ENCODE peak calls at places on chromosomes 12 and 14, in four cellular contexts. W is K562, F is GM12878, S is HCT116. Z is an unnamed sample.

GRCh38 chr12:105228494-105228893 is 7.5 kb downstream of the APPL2 start:
- DNase-seq in W (no peak), F (no peak), S (no peak), Z (no peak)

GRCh38 chr14:68137704-68138619 is 318.4 kb downstream of the RAD51B start:
- DNase-seq in W (peak; percentile 13), F (no peak), S (peak; percentile 84), Z (peak; percentile 90)

GRCh38 chr14:72559227-72559626 is 334.7 kb downstream of the DPF3 start:
- DNase-seq in W (no peak), F (no peak), S (no peak), Z (no peak)

GRCh38 chr14:104206281-104206904 is 68.0 kb downstream of the KIF26A start:
- DNase-seq in W (no peak), F (no peak), S (no peak), Z (no peak)

GRCh38 chr12:52735816-52736632 is 32.7 kb upstream of the KRT77 start:
- DNase-seq in W (no peak), F (no peak), S (no peak), Z (no peak)

GRCh38 chr14:105092912-105093425 is 27.7 kb upstream of the GPR132 start:
- DNase-seq in W (peak; percentile 36), F (no peak), S (no peak), Z (no peak)

GRCh38 chr12:65355461-65355860 is 77.0 kb downstream of the MSRB3 start:
- DNase-seq in W (no peak), F (no peak), S (no peak), Z (no peak)

GRCh38 chr14:84420236-84420635 is 1109.7 kb upstream of the FLRT2 start:
- DNase-seq in W (no peak), F (no peak), S (no peak), Z (no peak)

GRCh38 chr14:60736494-60736893 is 1.9 kb downstream of the MNAT1 start:
- DNase-seq in W (no peak), F (no peak), S (no peak), Z (no peak)

GRCh38 chr12:132161046-132161781 is 17.0 kb downstream of the NOC4L start:
- DNase-seq in W (no peak), F (no peak), S (peak; percentile 39), Z (no peak)

GRCh38 chr14:80304125-80304766 is 92.9 kb upstream of the DIO2 start:
- DNase-seq in W (no peak), F (no peak), S (no peak), Z (no peak)

GRCh38 chr14:35384386-35385041 is 20.0 kb downstream of the NFKBIA start:
- DNase-seq in W (peak; percentile 56), F (no peak), S (no peak), Z (no peak)

GRCh38 chr12:63353559-63353958 is 202.6 kb upstream of the AVPR1A start:
- DNase-seq in W (no peak), F (no peak), S (no peak), Z (no peak)

GRCh38 chr12:121456551-121456950 is 56.6 kb downstream of the RNF34 start:
- DNase-seq in W (no peak), F (no peak), S (no peak), Z (no peak)

GRCh38 chr14:52458721-52459085 is 93.6 kb downstream of the TXNDC16 start:
- DNase-seq in W (no peak), F (no peak), S (no peak), Z (no peak)

DNA sequence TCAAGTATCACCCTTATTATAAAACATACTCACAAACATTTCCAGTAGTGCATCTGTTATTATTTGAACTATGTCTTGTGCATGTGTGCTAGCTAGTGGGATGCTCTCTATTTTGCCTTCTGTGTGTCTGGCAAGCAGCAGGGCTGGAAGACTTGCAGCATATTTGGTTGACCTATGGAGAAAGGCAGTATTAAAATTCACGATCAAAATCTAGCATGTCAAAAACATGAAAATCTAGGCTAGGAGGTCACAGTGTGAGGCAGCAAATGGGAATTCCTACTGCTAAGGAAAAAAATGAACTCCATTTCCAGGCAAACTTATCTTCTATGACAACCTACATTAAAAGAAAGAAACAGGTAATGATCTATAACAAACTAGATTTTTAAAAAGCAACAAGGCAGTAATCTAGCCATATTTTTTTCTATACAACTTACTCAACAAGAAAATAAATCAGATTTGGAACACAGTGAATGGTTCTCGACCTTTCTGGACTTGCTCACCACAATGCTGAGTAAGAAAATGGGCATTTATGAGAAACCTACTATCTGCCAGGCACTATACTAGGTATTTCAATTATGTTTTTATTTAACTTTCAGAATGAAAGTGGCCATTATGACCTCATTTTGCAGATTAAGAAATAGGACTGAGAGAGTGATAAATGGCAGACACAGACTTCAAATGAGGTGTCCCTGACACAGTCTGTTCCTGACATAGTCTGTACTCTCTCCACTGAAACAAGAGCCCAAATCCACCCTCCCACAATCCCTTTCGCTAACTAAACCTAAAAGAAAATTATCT is 96.8 kb downstream of the TXNDC16 start:
- DNase-seq in W (no peak), F (no peak), S (no peak), Z (no peak)
- TF ChIP-seq ZNF274 in W (no peak), F (no peak), S (no peak), Z (no peak)

DNA sequence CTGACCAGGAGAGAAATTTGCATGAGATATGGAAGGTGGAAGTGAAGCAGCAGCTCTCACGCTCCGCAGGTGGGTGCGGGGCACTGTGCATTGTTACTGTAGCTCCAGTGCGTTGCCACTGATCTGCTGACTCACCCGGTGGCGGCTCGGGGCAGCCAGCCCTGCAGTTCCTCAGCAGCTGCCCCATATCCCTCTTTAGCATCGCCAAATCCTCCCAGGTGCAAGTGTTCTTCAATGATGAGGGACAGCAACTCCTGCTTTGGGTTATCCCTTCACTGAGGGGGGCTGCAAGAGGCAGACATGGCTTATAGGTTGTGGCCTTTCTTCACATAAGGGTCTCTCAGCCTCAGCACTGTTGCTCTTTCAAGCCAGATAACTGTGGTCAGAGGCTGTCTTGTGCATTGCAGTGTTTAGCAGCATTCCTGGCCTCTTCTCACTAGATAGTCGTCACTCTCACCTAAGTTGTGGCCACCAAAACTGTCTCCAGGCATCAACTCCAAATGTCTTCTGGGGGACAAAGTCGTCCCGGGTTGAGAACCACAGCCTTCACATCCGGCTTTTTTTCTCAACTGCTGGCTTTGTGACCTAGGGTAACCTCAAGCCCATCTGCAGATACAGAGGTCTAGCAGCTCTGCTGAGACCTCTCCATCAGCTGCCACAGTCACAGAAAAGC is 180.8 kb downstream of the EFCAB11 start:
- DNase-seq in W (peak; percentile 6), F (peak; percentile 56), S (no peak), Z (peak; percentile 35)
- H3K4me3 ChIP-seq in W (no peak overlapping the region), F (peak overlapping the region; percentile 34), S (no peak overlapping the region), Z (no peak overlapping the region)

DNA sequence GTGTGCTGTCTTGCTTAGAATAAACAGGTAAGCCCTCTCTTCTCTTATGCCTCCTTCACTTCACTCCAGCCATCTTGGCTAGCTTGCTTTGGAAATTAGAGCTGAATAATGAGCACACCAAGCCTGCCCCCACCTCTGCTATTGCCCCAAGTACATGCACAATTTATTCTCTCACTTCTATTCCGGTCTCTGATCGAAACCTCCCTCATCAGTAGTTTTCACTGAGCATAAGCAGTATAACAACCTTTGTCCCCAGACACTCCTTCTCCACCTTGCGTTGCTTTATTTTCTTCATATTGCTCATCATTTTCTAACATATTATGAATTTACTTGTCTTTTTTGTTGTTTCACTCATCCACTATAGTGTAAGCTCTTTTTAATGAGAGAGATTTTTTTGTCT is 253.4 kb downstream of the GXYLT1 start:
- DNase-seq in W (no peak), F (no peak), S (no peak), Z (no peak)
- TF ChIP-seq ZNF274 in W (no peak), F (no peak), S (no peak), Z (no peak)

DNA sequence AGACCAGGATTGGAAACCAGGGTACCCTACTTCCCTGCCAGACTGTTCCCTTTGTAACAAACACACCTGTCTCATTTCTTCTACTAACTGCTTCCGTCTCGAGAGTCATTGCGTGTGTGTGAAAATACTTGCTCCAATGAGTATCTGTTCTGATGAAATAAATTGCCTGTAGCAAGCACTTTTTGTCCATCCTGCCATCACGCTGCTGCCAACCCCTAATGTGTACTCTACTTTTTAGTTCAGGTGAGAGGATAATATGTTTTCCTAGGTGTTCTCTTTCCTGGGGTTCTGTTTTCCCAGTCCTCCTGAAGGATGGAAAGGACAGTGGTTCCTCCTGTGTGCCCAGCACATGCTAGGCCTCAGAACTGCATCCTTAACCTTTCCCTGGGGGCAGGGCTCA is 1.0 kb downstream of the TUNAR start:
- DNase-seq in W (no peak), F (no peak), S (no peak), Z (no peak)
- H3K4me3 ChIP-seq in W (no peak overlapping the region), F (no peak overlapping the region), S (no peak overlapping the region), Z (peak overlapping the region; percentile 72)

DNA sequence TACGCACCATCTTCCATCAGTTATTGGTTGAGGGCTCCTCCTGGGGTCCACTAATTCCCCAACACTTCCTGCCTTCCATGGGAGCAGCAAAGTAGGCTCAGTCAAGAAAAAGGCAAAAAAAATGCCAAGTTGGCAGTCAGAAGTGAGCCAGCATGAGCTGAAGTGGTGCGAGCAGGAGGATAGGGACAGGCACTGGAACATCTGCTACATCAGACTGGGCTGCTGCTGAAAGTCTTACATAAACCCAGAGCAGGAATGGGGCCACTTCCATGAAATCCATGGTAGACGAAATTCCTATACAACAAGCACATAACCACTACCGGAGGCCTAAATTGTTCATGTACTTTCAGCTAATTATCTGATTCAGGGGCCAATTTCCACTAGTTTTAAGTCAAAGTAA is 17.1 kb downstream of the KCNK10 start:
- DNase-seq in W (no peak), F (no peak), S (no peak), Z (no peak)
- TF ChIP-seq ZNF274 in W (no peak), F (no peak), S (no peak), Z (no peak)

GRCh38 chr14:51354846-51355245 is 114.8 kb downstream of the TMX1 start:
- DNase-seq in W (no peak), F (no peak), S (no peak), Z (no peak)
- H3K4me3 ChIP-seq in W (no peak overlapping the region), F (no peak overlapping the region), S (no peak overlapping the region), Z (no peak overlapping the region)

GRCh38 chr12:56957229-56958052 is at the start of gene RDH16:
- DNase-seq in W (no peak), F (no peak), S (no peak), Z (no peak)

GRCh38 chr12:56954956-56955355 is 2.5 kb downstream of the RDH16 start:
- DNase-seq in W (no peak), F (no peak), S (no peak), Z (no peak)

GRCh38 chr12:56954057-56954577 is 3.3 kb downstream of the RDH16 start:
- DNase-seq in W (no peak), F (no peak), S (no peak), Z (no peak)

GRCh38 chr12:56953314-56953713 is 4.1 kb downstream of the RDH16 start:
- DNase-seq in W (no peak), F (no peak), S (no peak), Z (no peak)

GRCh38 chr12:56955631-56956256 is 1.7 kb downstream of the RDH16 start:
- DNase-seq in W (no peak), F (no peak), S (no peak), Z (no peak)
- TF ChIP-seq ZNF274 in W (no peak), F (no peak), S (no peak), Z (no peak)

DNA sequence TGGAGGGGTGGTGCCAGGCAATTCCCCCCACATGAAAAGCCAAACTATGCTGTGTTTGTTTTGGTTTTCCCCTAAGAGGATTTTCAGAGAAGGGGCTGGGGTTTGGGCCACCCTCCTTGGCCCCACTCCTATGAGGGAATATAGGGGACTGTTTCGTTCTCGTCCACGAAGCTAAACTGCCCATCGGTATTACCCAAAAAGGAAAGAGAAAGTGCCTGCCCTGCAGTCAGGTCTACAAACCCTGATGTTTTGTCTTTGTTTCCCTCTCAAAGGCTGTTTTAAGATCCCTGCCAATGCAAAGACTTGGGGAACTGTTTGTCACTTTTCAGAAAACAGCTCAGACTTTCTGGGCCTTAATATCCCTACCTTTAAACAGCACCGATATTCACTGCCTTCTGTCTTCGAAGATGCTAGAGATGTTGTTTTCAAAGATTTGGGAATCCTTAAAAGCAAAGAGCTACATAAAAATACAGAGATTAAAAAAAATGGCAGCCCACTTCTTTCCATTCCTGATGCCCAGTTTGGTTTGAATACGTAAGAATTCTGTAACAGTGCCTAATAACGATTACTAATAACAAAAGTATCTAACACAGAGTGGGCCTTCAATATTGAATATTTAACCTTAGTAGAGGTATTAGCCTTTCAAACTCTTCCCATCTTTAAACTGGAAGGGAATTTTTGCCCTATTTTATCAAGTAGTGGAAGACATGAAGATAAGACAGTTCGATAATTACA is 518.4 kb downstream of the MED13L start:
- DNase-seq in W (no peak), F (no peak), S (no peak), Z (no peak)
- H3K4me3 ChIP-seq in W (no peak overlapping the region), F (no peak overlapping the region), S (no peak overlapping the region), Z (no peak overlapping the region)